ENCODE peak calls at places on chromosomes 6 and 20, in four cellular contexts. T is IMR-90, S is endothelial cell of umbilical vein, Q is tibial nerve. N is an unnamed sample.

GRCh38 chr6:44537306-44538049 is 150.0 kb downstream of the CDC5L start:
- DNase-seq in T (no peak), S (no peak), Q (no peak), N (no peak)

GRCh38 chr6:132259070-132259469 is 142.2 kb downstream of the MOXD1 start:
- DNase-seq in T (peak), S (peak), Q (no peak), N (no peak)

GRCh38 chr6:119881416-119881815 is 531.9 kb upstream of the MAN1A1 start:
- DNase-seq in T (no peak), S (no peak), Q (no peak), N (no peak)

GRCh38 chr6:6469074-6469473 is 119.4 kb upstream of the LY86 start:
- DNase-seq in T (no peak), S (no peak), Q (peak), N (no peak)

GRCh38 chr20:6836821-6837374 is 69.4 kb downstream of the BMP2 start:
- DNase-seq in T (no peak), S (no peak), Q (no peak), N (no peak)

GRCh38 chr6:10302566-10303235 is 112.2 kb downstream of the TFAP2A start:
- DNase-seq in T (no peak), S (no peak), Q (no peak), N (no peak)

GRCh38 chr20:17928633-17929311 is 39.8 kb downstream of the SNX5 start:
- DNase-seq in T (no peak), S (no peak), Q (no peak), N (peak)

GRCh38 chr6:87095056-87095527 is at the start of gene CGA:
- DNase-seq in T (no peak), S (peak), Q (no peak), N (no peak)

GRCh38 chr6:151242420-151242841 is 2.7 kb downstream of the AKAP12 start:
- DNase-seq in T (no peak), S (no peak), Q (no peak), N (peak)

GRCh38 chr6:162344301-162344700 is 383.3 kb downstream of the PRKN start:
- DNase-seq in T (no peak), S (no peak), Q (no peak), N (no peak)

GRCh38 chr6:119454694-119455093 is 105.1 kb upstream of the MAN1A1 start:
- DNase-seq in T (no peak), S (no peak), Q (no peak), N (peak)

GRCh38 chr6:82750570-82750969 is 315.1 kb downstream of the UBE3D start:
- DNase-seq in T (peak), S (no peak), Q (no peak), N (no peak)

GRCh38 chr6:154432533-154433476 is 76.2 kb upstream of the IPCEF1 start:
- DNase-seq in T (no peak), S (peak), Q (no peak), N (no peak)

GRCh38 chr6:127201321-127201720 is 65.3 kb upstream of the RNF146 start:
- DNase-seq in T (peak), S (peak), Q (no peak), N (no peak)

GRCh38 chr6:16432075-16433032 is 194.0 kb downstream of the GMPR start:
- DNase-seq in T (peak), S (peak), Q (peak), N (peak)

GRCh38 chr20:1323256-1323655 is 5.7 kb downstream of the SDCBP2 start:
- DNase-seq in T (no peak), S (no peak), Q (no peak), N (peak)

DNA sequence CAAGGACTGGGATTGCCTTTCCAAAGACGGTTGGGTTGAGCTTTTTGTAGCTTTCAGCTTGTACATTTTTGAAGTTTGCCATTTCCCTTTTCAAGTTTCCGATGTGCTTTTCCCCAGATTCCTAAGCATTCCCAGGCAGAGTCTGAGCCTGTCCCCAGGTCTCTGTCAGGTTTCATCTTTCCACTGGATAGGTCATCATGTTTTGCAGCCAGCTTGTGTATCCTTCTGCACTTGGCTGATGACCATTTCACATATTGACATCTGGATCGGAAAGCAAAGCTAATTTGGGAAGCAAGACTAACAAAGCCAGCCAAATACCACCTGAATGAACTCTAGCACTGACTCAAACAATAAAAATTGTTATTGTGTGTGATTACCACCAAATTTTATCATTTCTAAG is 97.9 kb downstream of the RFX6 start:
- DNase-seq in T (no peak), S (no peak), Q (no peak), N (no peak)
- TF ChIP-seq CTCF in T (no peak), S (no peak), Q (no peak), N (no peak)

GRCh38 chr20:62515280-62515679 is 39.5 kb upstream of the GATA5 start:
- DNase-seq in T (no peak), S (no peak), Q (no peak), N (no peak)

GRCh38 chr20:62512812-62513211 is 37.0 kb upstream of the GATA5 start:
- DNase-seq in T (no peak), S (no peak), Q (no peak), N (no peak)

GRCh38 chr20:62513991-62514390 is 38.2 kb upstream of the GATA5 start:
- DNase-seq in T (no peak), S (no peak), Q (no peak), N (no peak)

GRCh38 chr20:62511300-62511914 is 35.6 kb upstream of the GATA5 start:
- DNase-seq in T (no peak), S (no peak), Q (no peak), N (no peak)

DNA sequence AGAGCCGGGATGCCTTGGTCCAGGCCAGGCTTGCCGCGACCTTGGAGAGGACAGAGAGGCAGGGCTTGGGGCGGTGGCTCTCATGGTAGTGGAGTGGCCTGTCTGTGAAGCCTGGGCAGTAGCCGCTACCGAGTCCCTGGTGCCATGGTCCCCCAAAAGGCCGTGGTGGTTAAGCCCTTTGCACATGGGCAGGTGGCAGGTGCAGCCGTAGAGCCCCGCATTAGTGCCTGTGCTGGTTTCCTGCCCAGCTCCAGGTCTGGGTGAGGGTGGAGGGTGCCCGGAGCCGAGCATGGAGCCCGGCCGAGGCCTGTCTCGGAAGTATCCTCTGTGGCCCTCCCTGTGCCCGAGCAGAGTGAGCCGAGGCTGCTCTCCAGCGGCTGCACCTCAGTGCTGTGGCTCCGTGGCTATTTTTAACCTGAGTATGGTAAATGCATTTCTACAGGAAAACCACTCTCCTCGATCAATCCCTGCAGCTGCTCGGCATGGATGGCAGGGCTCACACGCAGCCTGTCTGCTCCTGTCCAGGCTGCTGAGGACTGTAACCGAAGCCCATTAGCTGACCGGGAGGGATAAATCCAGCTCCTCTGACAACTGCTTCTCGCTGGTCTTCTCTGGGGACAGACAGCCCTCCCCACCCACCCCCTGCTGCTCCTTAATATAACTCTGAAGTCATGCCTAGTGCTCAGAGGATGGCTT is 36.3 kb upstream of the GATA5 start:
- DNase-seq in T (no peak), S (no peak), Q (no peak), N (no peak)
- TF ChIP-seq POLR2A in T (no peak), S (no peak), Q (no peak), N (no peak)

GRCh38 chr6:41371461-41371991 is 36.1 kb downstream of the NCR2 start:
- DNase-seq in T (peak), S (peak), Q (no peak), N (peak)
- H3K4me3 ChIP-seq in T (no peak), S (no peak), Q (peak), N (peak)

DNA sequence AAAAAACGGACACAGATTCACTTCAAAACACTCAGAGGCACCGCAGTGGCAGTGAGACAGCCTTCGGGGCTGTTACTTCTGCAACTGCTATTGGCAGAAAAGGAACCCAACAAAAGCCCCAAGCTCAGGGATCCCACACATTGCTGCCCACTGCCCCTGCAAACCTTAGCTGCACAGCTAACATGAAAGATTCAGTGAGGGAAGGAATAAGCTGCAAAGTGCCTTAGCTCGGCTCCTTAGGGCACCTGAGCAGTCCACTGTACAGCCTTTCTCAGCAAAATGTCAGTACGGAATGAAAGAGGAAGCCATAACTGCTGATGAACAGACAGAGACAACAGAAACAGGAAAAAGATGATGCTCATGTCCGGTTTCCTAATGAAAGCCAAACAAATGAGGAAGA is 179.8 kb upstream of the SHLD1 start:
- DNase-seq in T (no peak), S (no peak), Q (no peak), N (no peak)
- TF ChIP-seq CTCF in T (no peak), S (no peak), Q (no peak), N (no peak)

GRCh38 chr20:45911486-45912343 is at the start of gene PLTP:
- DNase-seq in T (peak), S (peak), Q (peak), N (peak)

GRCh38 chr20:45909817-45910669 is 1.9 kb downstream of the PLTP start:
- DNase-seq in T (no peak), S (no peak), Q (no peak), N (no peak)

GRCh38 chr20:45909336-45909808 is 2.6 kb downstream of the PLTP start:
- DNase-seq in T (no peak), S (no peak), Q (no peak), N (no peak)

GRCh38 chr20:45912344-45912682 is 358 bp upstream of the PLTP start:
- DNase-seq in T (no peak), S (no peak), Q (no peak), N (no peak)

GRCh38 chr20:45910670-45911485 is 1.1 kb downstream of the PLTP start:
- DNase-seq in T (peak), S (peak), Q (peak), N (peak)
- TF ChIP-seq POLR2A in T (no peak), S (peak), Q (peak), N (no peak)

DNA sequence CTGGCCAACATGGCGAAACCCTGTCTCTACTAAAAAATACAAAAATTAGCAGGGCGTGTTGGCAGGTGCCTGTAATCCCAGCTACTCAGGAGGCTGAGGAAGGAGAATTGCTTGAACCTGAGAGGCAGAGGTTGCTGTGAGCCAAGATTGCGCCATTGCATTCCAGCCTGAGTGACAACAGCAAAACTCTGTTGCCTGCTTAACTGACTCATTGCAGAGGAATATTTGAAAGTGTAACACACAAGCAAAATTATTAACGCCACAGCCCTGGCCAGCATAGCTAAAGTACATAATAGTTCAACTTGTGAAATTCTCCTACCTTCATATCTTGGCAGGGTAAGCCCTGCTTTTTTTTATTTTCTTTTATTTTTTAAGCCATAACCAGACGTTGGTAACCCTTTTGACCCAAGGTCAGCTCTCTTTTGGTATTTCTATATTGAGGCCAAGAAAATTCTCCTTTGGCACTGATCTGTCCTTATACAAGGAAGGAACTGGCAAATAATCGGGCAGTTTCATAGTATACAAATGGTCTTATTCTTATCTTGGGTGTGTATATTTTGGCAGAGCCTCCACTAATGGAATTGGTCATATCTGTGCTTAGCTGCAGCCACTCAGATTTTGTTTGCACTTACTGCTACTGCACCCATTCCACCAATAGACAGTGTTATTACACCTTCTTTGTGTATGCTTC is 4.0 kb upstream of the ADGRF5 start:
- DNase-seq in T (peak), S (peak), Q (peak), N (no peak)
- H3K4me3 ChIP-seq in T (no peak), S (no peak), Q (no peak), N (no peak)

GRCh38 chr6:1687402-1687801 is 77.7 kb downstream of the FOXC1 start:
- DNase-seq in T (no peak), S (no peak), Q (no peak), N (no peak)

GRCh38 chr6:1689141-1689540 is 79.4 kb downstream of the FOXC1 start:
- DNase-seq in T (no peak), S (no peak), Q (no peak), N (no peak)

GRCh38 chr6:1688396-1688795 is 78.7 kb downstream of the FOXC1 start:
- DNase-seq in T (no peak), S (no peak), Q (no peak), N (no peak)

GRCh38 chr6:1686117-1687098 is 76.7 kb downstream of the FOXC1 start:
- DNase-seq in T (peak), S (peak), Q (no peak), N (peak)
- TF ChIP-seq CTCF in T (peak), S (peak), Q (no peak), N (no peak)

GRCh38 chr6:90295854-90296345 is 743 bp downstream of the BACH2 start:
- DNase-seq in T (peak), S (peak), Q (peak), N (peak)

GRCh38 chr6:90297866-90298381 is 1.3 kb upstream of the BACH2 start:
- DNase-seq in T (no peak), S (no peak), Q (no peak), N (no peak)

GRCh38 chr6:90297124-90297865 is 652 bp upstream of the BACH2 start:
- DNase-seq in T (no peak), S (no peak), Q (no peak), N (no peak)

GRCh38 chr6:90294989-90295853 is 1.4 kb downstream of the BACH2 start:
- DNase-seq in T (peak), S (peak), Q (no peak), N (peak)

GRCh38 chr6:90296346-90297123 is at the start of gene BACH2:
- DNase-seq in T (peak), S (peak), Q (peak), N (peak)
- TF ChIP-seq POLR2A in T (peak), S (no peak), Q (peak), N (no peak)

N was measured in thyroid gland.